ENCODE peak calls at places on chromosome 10, in eight cellular contexts. T, P, N, S, B, A, F and I are unnamed samples.

GRCh38 chr10:32253300-32253699 is 93.7 kb downstream of the EPC1 start:
- DNase-seq in F (no peak), P (no peak), S (no peak), N (no peak), A (no peak), B (no peak), T (no peak), I (no peak)

GRCh38 chr10:69345402-69345801 is 67.1 kb downstream of the HK1 start:
- DNase-seq in A (no peak), N (peak; percentile 67), P (no peak), F (no peak), S (peak; percentile 25), B (no peak), T (no peak), I (no peak)

GRCh38 chr10:43574035-43574892 is at the start of gene ZNF239:
- DNase-seq in B (peak; percentile 27), P (no peak), A (peak; percentile 81), S (peak; percentile 87), N (peak; percentile 78), T (no peak), F (peak; percentile 94), I (peak; percentile 95)

GRCh38 chr10:131159771-131160170 is 151.8 kb downstream of the TCERG1L start:
- DNase-seq in T (no peak), F (no peak), N (no peak), A (no peak), B (no peak), S (no peak), P (no peak), I (no peak)

GRCh38 chr10:4316166-4316810 is 509.7 kb upstream of the AKR1E2 start:
- DNase-seq in S (no peak), A (no peak), T (no peak), B (no peak), N (no peak), P (no peak), F (no peak), I (peak; percentile 37)

GRCh38 chr10:115850666-115851065 is 422.3 kb downstream of the GFRA1 start:
- DNase-seq in F (no peak), A (no peak), T (no peak), N (no peak), P (no peak), S (no peak), B (no peak), I (no peak)

GRCh38 chr10:117694251-117694650 is 151.7 kb downstream of the EMX2 start:
- DNase-seq in P (no peak), S (no peak), B (no peak), A (no peak), N (no peak), F (no peak), T (no peak), I (no peak)

GRCh38 chr10:11874568-11875182 is 51.5 kb downstream of the PROSER2 start:
- DNase-seq in B (no peak), F (peak; percentile 67), N (peak; percentile 86), S (peak; percentile 62), P (peak; percentile 80), A (no peak), T (peak; percentile 8), I (peak; percentile 76)

GRCh38 chr10:125084191-125085186 is 75.9 kb downstream of the CTBP2 start:
- DNase-seq in A (peak; percentile 96), T (no peak), F (peak; percentile 85), S (peak; percentile 98), N (no peak), B (peak; percentile 99), P (peak; percentile 12), I (peak; percentile 48)

GRCh38 chr10:118595598-118596425 is at the start of gene PRLHR:
- DNase-seq in P (no peak), T (no peak), S (peak; percentile 31), B (peak; percentile 35), F (no peak), N (no peak), A (peak; percentile 53), I (peak; percentile 34)

GRCh38 chr10:84329986-84330651 is 1.7 kb downstream of the CCSER2 start:
- DNase-seq in B (no peak), P (no peak), T (peak; percentile 72), A (no peak), N (no peak), F (no peak), S (no peak), I (no peak)

GRCh38 chr10:91381562-91381923 is 28.6 kb upstream of the HECTD2 start:
- DNase-seq in F (no peak), P (no peak), A (no peak), T (no peak), S (no peak), B (no peak), N (peak; percentile 39), I (peak; percentile 15)

GRCh38 chr10:102208311-102209035 is 17.6 kb upstream of the ELOVL3 start:
- DNase-seq in P (no peak), S (no peak), A (no peak), T (no peak), N (no peak), F (no peak), B (no peak), I (no peak)

GRCh38 chr10:75430000-75430763 is 1.2 kb upstream of the LRMDA start:
- DNase-seq in T (no peak), S (peak; percentile 83), A (peak; percentile 72), F (peak; percentile 84), B (peak; percentile 38), N (peak; percentile 22), P (peak; percentile 97), I (peak; percentile 47)

GRCh38 chr10:42431095-42431494 is 207.3 kb downstream of the ZNF33B start:
- DNase-seq in F (no peak), B (no peak), N (no peak), T (no peak), A (no peak), S (no peak), P (no peak), I (no peak)

GRCh38 chr10:62817120-62817762 is 1.1 kb upstream of the EGR2 start:
- DNase-seq in S (peak; percentile 49), N (peak; percentile 33), T (no peak), F (peak; percentile 73), B (no peak), A (peak; percentile 54), P (no peak), I (peak; percentile 50)

GRCh38 chr10:106625761-106626160 is 538.7 kb downstream of the SORCS1 start:
- DNase-seq in T (no peak), N (no peak), F (no peak), S (no peak), B (no peak), A (no peak), P (no peak), I (no peak)

GRCh38 chr10:15155978-15156377 is 12.5 kb downstream of the NMT2 start:
- DNase-seq in A (no peak), N (no peak), F (no peak), S (no peak), T (no peak), B (no peak), P (no peak), I (no peak)

GRCh38 chr10:91162050-91162494 is 58.4 kb upstream of the PCGF5 start:
- DNase-seq in N (no peak), P (peak; percentile 6), T (no peak), B (peak; percentile 32), S (peak; percentile 8), A (peak; percentile 62), F (no peak), I (peak; percentile 33)

GRCh38 chr10:60942134-60942533 is 1.9 kb downstream of the RHOBTB1 start:
- DNase-seq in B (no peak), T (no peak), A (no peak), F (no peak), P (no peak), S (no peak), N (no peak), I (no peak)
- H3K4me3 ChIP-seq in B (peak overlapping the region; percentile 63), T (no peak overlapping the region), A (no peak overlapping the region), F (no peak overlapping the region), P (no peak overlapping the region), S (no peak overlapping the region), N (peak overlapping the region; percentile 53), I (peak overlapping the region; percentile 91)

GRCh38 chr10:7337431-7338171 is 73.2 kb downstream of the SFMBT2 start:
- DNase-seq in B (no peak), S (peak; percentile 8), T (no peak), N (no peak), F (no peak), P (no peak), A (no peak), I (no peak)

GRCh38 chr10:7329219-7329618 is 81.6 kb downstream of the SFMBT2 start:
- DNase-seq in S (no peak), P (no peak), A (no peak), B (no peak), F (no peak), N (no peak), T (no peak), I (no peak)

GRCh38 chr10:7338469-7338868 is 72.4 kb downstream of the SFMBT2 start:
- DNase-seq in F (no peak), B (no peak), N (no peak), A (no peak), P (no peak), T (no peak), S (no peak), I (no peak)

GRCh38 chr10:7335977-7336376 is 74.9 kb downstream of the SFMBT2 start:
- DNase-seq in P (no peak), N (no peak), A (no peak), T (no peak), S (no peak), B (no peak), F (no peak), I (no peak)

GRCh38 chr10:7333995-7334964 is 76.6 kb downstream of the SFMBT2 start:
- DNase-seq in S (peak; percentile 7), P (no peak), F (no peak), T (no peak), B (no peak), A (no peak), N (no peak), I (no peak)
- H3K27ac ChIP-seq in S (no peak overlapping the region), P (no peak overlapping the region), F (peak overlapping the region; percentile 74), T (no peak overlapping the region), B (no peak overlapping the region), A (no peak overlapping the region), N (peak overlapping the region; percentile 5), I (no peak overlapping the region)

DNA sequence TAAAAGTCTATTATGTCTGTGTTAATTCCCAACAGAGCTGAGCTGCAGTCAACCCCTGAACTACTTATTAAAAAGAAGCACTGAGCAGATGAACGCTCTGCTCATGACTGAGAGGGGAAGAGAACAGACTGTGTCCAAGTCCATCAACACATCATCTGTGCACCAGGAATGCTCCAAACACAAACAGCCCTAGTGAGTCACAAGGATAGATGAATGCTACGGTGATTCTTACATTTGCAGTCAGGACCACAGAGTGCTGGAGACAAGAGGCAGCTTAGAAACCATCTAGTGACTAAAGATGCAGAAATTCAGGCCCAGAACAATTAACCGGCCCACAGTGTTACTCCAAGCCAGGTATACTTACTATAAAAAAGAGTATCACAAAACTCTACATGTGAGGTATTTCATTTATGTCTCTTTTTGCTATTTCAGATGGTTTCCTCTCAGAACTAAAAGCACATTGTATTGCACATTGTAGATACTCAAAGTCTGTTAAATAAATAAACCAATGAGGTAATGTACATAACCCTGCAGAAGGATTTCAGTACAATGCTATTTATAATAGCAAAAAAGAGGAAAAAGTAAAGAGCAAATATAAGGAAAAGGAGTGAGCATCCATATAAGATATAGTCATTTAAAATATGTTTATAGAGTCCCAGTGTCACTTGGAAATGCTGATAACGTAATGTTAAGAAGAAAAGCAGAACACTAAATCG is 159.2 kb downstream of the KCNMA1 start:
- DNase-seq in T (no peak), N (no peak), A (no peak), S (no peak), P (no peak), F (no peak), B (no peak), I (no peak)
- TF ChIP-seq POLR2A in T (no peak), N (no peak), A (no peak), S (no peak), P (no peak), F (no peak), B (no peak), I (no peak)

GRCh38 chr10:96374639-96374984 is 15.8 kb upstream of the OPALIN start:
- DNase-seq in P (no peak), T (no peak), F (no peak), N (no peak), B (no peak), S (no peak), A (no peak), I (no peak)
- H3K4me3 ChIP-seq in P (no peak overlapping the region), T (no peak overlapping the region), F (peak overlapping the region; percentile 26), N (no peak overlapping the region), B (peak overlapping the region; percentile 42), S (no peak overlapping the region), A (no peak overlapping the region), I (peak overlapping the region; percentile 53)